ENCODE peak calls at places on chromosomes 12 and 14, in five cellular contexts. T is HuH-7, K is mucosa of gallbladder, F is T-helper 9 cell, S is LoVo. Z is an unnamed sample.

GRCh38 chr12:22409071-22409951 is 74.8 kb upstream of the ST8SIA1 start:
- DNase-seq in T (no peak), K (no peak), F (peak), S (no peak), Z (peak)

GRCh38 chr12:52798671-52799497 is 3.0 kb upstream of the KRT3 start:
- DNase-seq in T (no peak), K (no peak), F (no peak), S (peak), Z (no peak)

GRCh38 chr14:96576937-96577336 is 74.8 kb downstream of the PAPOLA start:
- DNase-seq in T (no peak), K (no peak), F (no peak), S (no peak), Z (no peak)

GRCh38 chr14:58793096-58793740 is 155.5 kb downstream of the DACT1 start:
- DNase-seq in T (no peak), K (no peak), F (no peak), S (peak), Z (peak)

GRCh38 chr12:12872139-12872933 is 19.0 kb upstream of the GPRC5A start:
- DNase-seq in T (peak), K (peak), F (no peak), S (peak), Z (peak)

GRCh38 chr14:95891742-95892141 is 15.1 kb downstream of the TUNAR start:
- DNase-seq in T (no peak), K (no peak), F (no peak), S (peak), Z (no peak)

GRCh38 chr14:88765130-88765529 is 27.6 kb downstream of the EML5 start:
- DNase-seq in T (no peak), K (no peak), F (no peak), S (no peak), Z (no peak)

GRCh38 chr12:4910502-4911315 is 1.0 kb downstream of the KCNA1 start:
- DNase-seq in T (no peak), K (no peak), F (no peak), S (no peak), Z (no peak)

Z was measured in small intestine.